ENCODE peak calls at places on chromosomes 12 and 14, in four cellular contexts. T is erythroblast; P is activated naive CD4-positive, alpha-beta T cell; X is M059J. V is an unnamed sample.

GRCh38 chr14:88241810-88242209 is 81.3 kb downstream of the KCNK10 start:
- DNase-seq in T (no peak), P (no peak), X (no peak), V (no peak)

GRCh38 chr12:124194521-124195225 is 100.2 kb upstream of the RFLNA start:
- DNase-seq in T (no peak), P (no peak), X (no peak), V (no peak)

GRCh38 chr12:70603044-70603443 is 34.2 kb downstream of the PTPRB start:
- DNase-seq in T (no peak), P (no peak), X (no peak), V (no peak)

GRCh38 chr14:71206766-71207371 is 299.6 kb downstream of the PCNX1 start:
- DNase-seq in T (no peak), P (no peak), X (peak; percentile 92), V (peak; percentile 68)

GRCh38 chr12:52181757-52182156 is 10.1 kb downstream of the KRT80 start:
- DNase-seq in T (no peak), P (no peak), X (peak; percentile 86), V (peak; percentile 67)

GRCh38 chr12:31506907-31507306 is 84.0 kb downstream of the DENND5B start:
- DNase-seq in T (no peak), P (no peak), X (peak; percentile 77), V (no peak)

GRCh38 chr14:51014086-51014485 is 69.8 kb upstream of the PYGL start:
- DNase-seq in T (no peak), P (no peak), X (peak; percentile 90), V (no peak)

GRCh38 chr14:65784574-65784973 is 372.0 kb downstream of the FUT8 start:
- DNase-seq in T (no peak), P (no peak), X (no peak), V (no peak)

GRCh38 chr12:45291518-45291917 is 75.6 kb downstream of the ANO6 start:
- DNase-seq in T (no peak), P (no peak), X (no peak), V (no peak)

GRCh38 chr12:65099182-65099581 is 21.9 kb downstream of the WIF1 start:
- DNase-seq in T (no peak), P (no peak), X (no peak), V (no peak)

GRCh38 chr12:51377099-51377984 is 13.9 kb downstream of the GALNT6 start:
- DNase-seq in T (no peak), P (no peak), X (no peak), V (no peak)

GRCh38 chr14:89214221-89214965 is 202.6 kb downstream of the FOXN3 start:
- DNase-seq in T (no peak), P (no peak), X (peak; percentile 34), V (peak; percentile 16)

GRCh38 chr14:99945732-99946651 is 119.2 kb upstream of the EVL start:
- DNase-seq in T (no peak), P (no peak), X (no peak), V (no peak)

GRCh38 chr14:63933110-63933509 is 80.3 kb downstream of the SYNE2 start:
- DNase-seq in T (no peak), P (no peak), X (no peak), V (no peak)

GRCh38 chr12:41919526-41920305 is 225.0 kb downstream of the GXYLT1 start:
- DNase-seq in T (no peak), P (no peak), X (no peak), V (no peak)

GRCh38 chr12:123187637-123188036 is 36.7 kb upstream of the PITPNM2 start:
- DNase-seq in T (no peak), P (no peak), X (no peak), V (no peak)

GRCh38 chr14:102481791-102482238 is 27.8 kb downstream of the ANKRD9 start:
- DNase-seq in T (no peak), P (no peak), X (peak; percentile 59), V (peak; percentile 55)

GRCh38 chr14:58912799-58913432 is 275.2 kb downstream of the DACT1 start:
- DNase-seq in T (no peak), P (no peak), X (no peak), V (no peak)

GRCh38 chr12:40253936-40254335 is 29.1 kb downstream of the LRRK2 start:
- DNase-seq in T (no peak), P (no peak), X (no peak), V (no peak)

GRCh38 chr12:55728185-55728931 is 451 bp downstream of the CD63 start:
- DNase-seq in T (peak; percentile 69), P (no peak), X (peak; percentile 68), V (peak; percentile 55)

GRCh38 chr12:111180830-111181726 is 187.8 kb downstream of the PHETA1 start:
- DNase-seq in T (no peak), P (no peak), X (no peak), V (no peak)

GRCh38 chr12:12696562-12697383 is 790 bp upstream of the GPR19 start:
- DNase-seq in T (peak; percentile 96), P (peak; percentile 72), X (peak; percentile 89), V (peak; percentile 55)

GRCh38 chr12:48351022-48351708 is 446 bp upstream of the ZNF641 start:
- DNase-seq in T (no peak), P (no peak), X (peak; percentile 78), V (peak; percentile 45)

GRCh38 chr12:31117203-31118011 is 43.7 kb downstream of the DDX11 start:
- DNase-seq in T (peak; percentile 64), P (peak; percentile 36), X (peak; percentile 23), V (peak; percentile 68)

GRCh38 chr12:45933504-45933903 is 56.9 kb downstream of the SCAF11 start:
- DNase-seq in T (no peak), P (no peak), X (no peak), V (no peak)

GRCh38 chr12:54352891-54353874 is 11.1 kb downstream of the GPR84 start:
- DNase-seq in T (no peak), P (no peak), X (peak; percentile 36), V (no peak)

GRCh38 chr12:54329756-54330155 is 4.8 kb downstream of the COPZ1 start:
- DNase-seq in T (no peak), P (no peak), X (peak; percentile 9), V (no peak)

GRCh38 chr12:49871263-49871561 is 28.3 kb upstream of the BCDIN3D start:
- DNase-seq in T (no peak), P (no peak), X (no peak), V (no peak)

GRCh38 chr12:121992059-121992879 is 29.4 kb upstream of the BCL7A start:
- DNase-seq in T (no peak), P (no peak), X (peak; percentile 94), V (peak; percentile 96)

GRCh38 chr12:29415111-29415510 is 34.1 kb upstream of the ERGIC2 start:
- DNase-seq in T (no peak), P (no peak), X (no peak), V (no peak)

GRCh38 chr12:101459642-101460346 is 15.3 kb upstream of the SPIC start:
- DNase-seq in T (no peak), P (no peak), X (peak; percentile 79), V (peak; percentile 64)

GRCh38 chr12:118135788-118136558 is at the start of gene PEBP1:
- DNase-seq in T (peak; percentile 92), P (peak; percentile 74), X (peak; percentile 89), V (peak; percentile 94)

GRCh38 chr12:106144847-106145246 is 6.1 kb upstream of the NUAK1 start:
- DNase-seq in T (no peak), P (no peak), X (no peak), V (no peak)

GRCh38 chr12:91920276-91920675 is 225.4 kb downstream of the BTG1 start:
- DNase-seq in T (peak; percentile 3), P (no peak), X (peak; percentile 80), V (no peak)

GRCh38 chr14:104876251-104876699 is 11.2 kb downstream of the CEP170B start:
- DNase-seq in T (peak; percentile 59), P (peak; percentile 37), X (no peak), V (peak; percentile 78)

GRCh38 chr12:52202361-52203078 is 10.7 kb upstream of the KRT80 start:
- DNase-seq in T (no peak), P (no peak), X (no peak), V (no peak)

GRCh38 chr12:74538491-74539258 is 1.0 kb downstream of the ATXN7L3B start:
- DNase-seq in T (peak; percentile 65), P (no peak), X (peak; percentile 6), V (peak; percentile 9)

GRCh38 chr14:90781876-90782275 is 34.4 kb downstream of the TTC7B start:
- DNase-seq in T (no peak), P (no peak), X (no peak), V (no peak)

GRCh38 chr12:107359382-107359781 is 266.0 kb upstream of the CRY1 start:
- DNase-seq in T (no peak), P (no peak), X (peak; percentile 92), V (peak; percentile 20)